ENCODE peak calls at places on chromosomes 13 and 19, in eight cellular contexts. One of them, this sample, is unnamed.

GRCh38 chr13:60146491-60146890 is 17.2 kb downstream of the DIAPH3 start:
- DNase-seq in cardiac fibroblast: peak
- DNase-seq in prostate gland: no peak
- DNase-seq in neural progenitor cell: no peak
- DNase-seq in heart right ventricle: no peak
- DNase-seq in choroid plexus epithelial cell: peak
- DNase-seq in HFFc6: no peak
- DNase-seq in body of pancreas: no peak
- DNase-seq in this sample: no peak

GRCh38 chr19:58361900-58362271 is 665 bp downstream of the ZNF497 start:
- DNase-seq in choroid plexus epithelial cell: no peak
- DNase-seq in neural progenitor cell: no peak
- DNase-seq in heart right ventricle: peak
- DNase-seq in cardiac fibroblast: peak
- DNase-seq in HFFc6: no peak
- DNase-seq in body of pancreas: peak
- DNase-seq in prostate gland: peak
- DNase-seq in this sample: peak

GRCh38 chr19:45484273-45484945 is 12.4 kb downstream of the RTN2 start:
- DNase-seq in cardiac fibroblast: peak
- DNase-seq in prostate gland: no peak
- DNase-seq in body of pancreas: no peak
- DNase-seq in choroid plexus epithelial cell: peak
- DNase-seq in HFFc6: no peak
- DNase-seq in heart right ventricle: no peak
- DNase-seq in neural progenitor cell: peak
- DNase-seq in this sample: no peak

GRCh38 chr13:68550330-68550729 is 1320.2 kb upstream of the PCDH9 start:
- DNase-seq in neural progenitor cell: no peak
- DNase-seq in prostate gland: no peak
- DNase-seq in body of pancreas: no peak
- DNase-seq in heart right ventricle: no peak
- DNase-seq in choroid plexus epithelial cell: no peak
- DNase-seq in cardiac fibroblast: no peak
- DNase-seq in HFFc6: no peak
- DNase-seq in this sample: no peak

GRCh38 chr13:80572308-80572676 is 231.4 kb upstream of the SPRY2 start:
- DNase-seq in cardiac fibroblast: no peak
- DNase-seq in body of pancreas: no peak
- DNase-seq in prostate gland: no peak
- DNase-seq in HFFc6: no peak
- DNase-seq in choroid plexus epithelial cell: no peak
- DNase-seq in heart right ventricle: no peak
- DNase-seq in neural progenitor cell: no peak
- DNase-seq in this sample: no peak

GRCh38 chr13:34076943-34077703 is 259.2 kb downstream of the RFC3 start:
- DNase-seq in body of pancreas: no peak
- DNase-seq in heart right ventricle: no peak
- DNase-seq in HFFc6: peak
- DNase-seq in prostate gland: no peak
- DNase-seq in neural progenitor cell: peak
- DNase-seq in cardiac fibroblast: peak
- DNase-seq in choroid plexus epithelial cell: peak
- DNase-seq in this sample: no peak

GRCh38 chr13:28355822-28356371 is 139.0 kb downstream of the FLT1 start:
- DNase-seq in neural progenitor cell: no peak
- DNase-seq in body of pancreas: no peak
- DNase-seq in choroid plexus epithelial cell: peak
- DNase-seq in heart right ventricle: no peak
- DNase-seq in HFFc6: peak
- DNase-seq in cardiac fibroblast: peak
- DNase-seq in prostate gland: no peak
- DNase-seq in this sample: no peak

GRCh38 chr13:24203726-24204295 is 43.3 kb downstream of the SPATA13 start:
- DNase-seq in heart right ventricle: no peak
- DNase-seq in HFFc6: no peak
- DNase-seq in prostate gland: peak
- DNase-seq in cardiac fibroblast: no peak
- DNase-seq in neural progenitor cell: no peak
- DNase-seq in body of pancreas: no peak
- DNase-seq in choroid plexus epithelial cell: peak
- DNase-seq in this sample: no peak

GRCh38 chr19:55027472-55028337 is 10.4 kb downstream of the GP6 start:
- DNase-seq in prostate gland: no peak
- DNase-seq in choroid plexus epithelial cell: peak
- DNase-seq in heart right ventricle: no peak
- DNase-seq in HFFc6: no peak
- DNase-seq in cardiac fibroblast: no peak
- DNase-seq in body of pancreas: no peak
- DNase-seq in neural progenitor cell: no peak
- DNase-seq in this sample: no peak

GRCh38 chr19:57282011-57282636 is 1.8 kb downstream of the ZNF460 start:
- DNase-seq in cardiac fibroblast: no peak
- DNase-seq in choroid plexus epithelial cell: no peak
- DNase-seq in prostate gland: no peak
- DNase-seq in HFFc6: no peak
- DNase-seq in body of pancreas: no peak
- DNase-seq in heart right ventricle: no peak
- DNase-seq in neural progenitor cell: no peak
- DNase-seq in this sample: peak

GRCh38 chr19:18205180-18205915 is 1.5 kb upstream of the RAB3A start:
- DNase-seq in HFFc6: peak
- DNase-seq in choroid plexus epithelial cell: peak
- DNase-seq in body of pancreas: peak
- DNase-seq in heart right ventricle: peak
- DNase-seq in prostate gland: peak
- DNase-seq in cardiac fibroblast: peak
- DNase-seq in neural progenitor cell: peak
- DNase-seq in this sample: peak

GRCh38 chr13:89721216-89721615 is 1626.3 kb upstream of the MIR17HG start:
- DNase-seq in neural progenitor cell: no peak
- DNase-seq in cardiac fibroblast: no peak
- DNase-seq in prostate gland: no peak
- DNase-seq in body of pancreas: no peak
- DNase-seq in HFFc6: no peak
- DNase-seq in heart right ventricle: no peak
- DNase-seq in choroid plexus epithelial cell: no peak
- DNase-seq in this sample: no peak

GRCh38 chr19:6248341-6248740 is 31.4 kb downstream of the MLLT1 start:
- DNase-seq in choroid plexus epithelial cell: no peak
- DNase-seq in HFFc6: no peak
- DNase-seq in cardiac fibroblast: no peak
- DNase-seq in heart right ventricle: no peak
- DNase-seq in neural progenitor cell: no peak
- DNase-seq in body of pancreas: no peak
- DNase-seq in prostate gland: no peak
- DNase-seq in this sample: no peak

GRCh38 chr19:6250909-6251308 is 28.9 kb downstream of the MLLT1 start:
- DNase-seq in HFFc6: no peak
- DNase-seq in neural progenitor cell: no peak
- DNase-seq in choroid plexus epithelial cell: no peak
- DNase-seq in heart right ventricle: no peak
- DNase-seq in prostate gland: no peak
- DNase-seq in cardiac fibroblast: no peak
- DNase-seq in body of pancreas: no peak
- DNase-seq in this sample: no peak

GRCh38 chr19:6250024-6250605 is 29.7 kb downstream of the MLLT1 start:
- DNase-seq in cardiac fibroblast: peak
- DNase-seq in body of pancreas: no peak
- DNase-seq in neural progenitor cell: no peak
- DNase-seq in heart right ventricle: no peak
- DNase-seq in prostate gland: no peak
- DNase-seq in HFFc6: peak
- DNase-seq in choroid plexus epithelial cell: peak
- DNase-seq in this sample: no peak

GRCh38 chr19:6248856-6249255 is 30.9 kb downstream of the MLLT1 start:
- DNase-seq in heart right ventricle: no peak
- DNase-seq in neural progenitor cell: no peak
- DNase-seq in body of pancreas: no peak
- DNase-seq in cardiac fibroblast: no peak
- DNase-seq in choroid plexus epithelial cell: peak
- DNase-seq in prostate gland: no peak
- DNase-seq in HFFc6: no peak
- DNase-seq in this sample: no peak

DNA sequence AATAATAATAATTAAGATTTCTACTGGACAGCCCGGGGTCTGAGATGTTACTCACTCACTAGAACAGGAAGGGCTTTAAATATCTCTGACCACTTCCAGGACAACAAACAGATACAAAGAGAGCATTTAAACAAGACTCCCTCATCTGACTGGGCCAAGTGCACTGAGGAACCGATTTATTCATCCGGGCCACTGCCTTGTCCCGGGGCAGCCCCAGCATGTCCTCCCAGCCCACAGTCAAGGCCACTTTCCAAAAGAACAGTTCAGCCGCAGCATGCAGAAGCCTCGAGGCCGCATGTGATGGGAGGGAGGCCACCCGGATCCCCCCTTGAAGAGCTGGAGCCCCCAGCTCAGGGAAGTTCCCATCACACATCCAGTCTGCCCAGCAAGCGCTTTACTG is 30.5 kb downstream of the MLLT1 start:
- DNase-seq in HFFc6: no peak
- DNase-seq in neural progenitor cell: no peak
- DNase-seq in cardiac fibroblast: no peak
- DNase-seq in prostate gland: no peak
- DNase-seq in heart right ventricle: no peak
- DNase-seq in body of pancreas: no peak
- DNase-seq in choroid plexus epithelial cell: peak
- DNase-seq in this sample: no peak
- TF ChIP-seq CTCF in HFFc6: no peak
- TF ChIP-seq CTCF in neural progenitor cell: no peak
- TF ChIP-seq CTCF in cardiac fibroblast: no peak
- TF ChIP-seq CTCF in prostate gland: no peak
- TF ChIP-seq CTCF in heart right ventricle: no peak
- TF ChIP-seq CTCF in body of pancreas: no peak
- TF ChIP-seq CTCF in choroid plexus epithelial cell: no peak
- TF ChIP-seq CTCF in this sample: no peak

DNA sequence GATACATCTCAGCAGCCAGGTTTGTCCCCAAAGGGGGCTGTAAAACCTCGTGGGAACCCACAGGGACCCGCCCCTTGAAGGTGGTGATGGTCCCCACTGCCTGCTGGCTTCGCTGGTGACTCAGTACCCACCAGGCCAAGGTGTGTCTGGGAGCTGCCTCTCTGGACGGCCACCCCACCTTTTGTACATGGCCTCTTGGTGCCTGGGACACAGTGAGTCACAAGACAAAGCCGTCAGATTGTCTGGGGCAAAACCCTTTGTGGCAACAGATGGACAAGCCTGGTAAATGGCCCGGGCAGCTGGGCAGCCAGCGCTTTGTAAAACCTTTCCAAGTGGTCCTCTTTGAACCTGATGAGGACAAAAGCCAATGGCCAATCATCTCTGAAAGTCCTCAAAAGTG is 27.9 kb upstream of the KLF2 start:
- DNase-seq in neural progenitor cell: no peak
- DNase-seq in cardiac fibroblast: no peak
- DNase-seq in body of pancreas: no peak
- DNase-seq in prostate gland: no peak
- DNase-seq in choroid plexus epithelial cell: no peak
- DNase-seq in HFFc6: no peak
- DNase-seq in heart right ventricle: no peak
- DNase-seq in this sample: no peak
- TF ChIP-seq CTCF in neural progenitor cell: no peak
- TF ChIP-seq CTCF in cardiac fibroblast: no peak
- TF ChIP-seq CTCF in body of pancreas: no peak
- TF ChIP-seq CTCF in prostate gland: no peak
- TF ChIP-seq CTCF in choroid plexus epithelial cell: no peak
- TF ChIP-seq CTCF in HFFc6: no peak
- TF ChIP-seq CTCF in heart right ventricle: no peak
- TF ChIP-seq CTCF in this sample: no peak

DNA sequence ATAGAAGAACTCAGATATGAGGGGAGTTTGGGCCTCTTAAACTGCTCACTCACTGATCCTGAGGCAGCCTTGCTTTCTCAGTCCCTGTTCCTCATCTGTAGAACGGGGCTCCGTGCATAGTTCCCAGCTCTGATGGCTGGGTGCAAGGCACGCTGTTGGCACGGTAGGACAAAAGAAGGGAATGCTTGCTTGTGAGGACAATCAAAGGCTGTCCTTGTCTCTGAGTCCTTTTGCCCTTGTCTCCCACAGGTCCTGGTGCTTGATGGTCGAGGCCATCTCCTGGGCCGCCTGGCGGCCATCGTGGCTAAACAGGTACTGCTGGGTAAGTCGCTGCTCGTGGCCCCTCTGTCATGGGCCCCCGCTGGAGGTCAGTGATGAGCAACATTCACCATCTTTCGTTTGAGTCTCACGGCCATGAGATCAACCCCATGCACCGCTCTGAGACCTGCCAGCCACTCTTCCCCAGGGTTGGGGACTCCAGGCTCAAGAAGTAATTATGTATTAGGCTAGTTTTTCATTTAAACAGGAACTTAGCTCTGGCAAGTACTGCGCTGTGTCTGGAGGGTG is 2.3 kb downstream of the RPL13A start:
- DNase-seq in body of pancreas: no peak
- DNase-seq in neural progenitor cell: peak
- DNase-seq in cardiac fibroblast: no peak
- DNase-seq in choroid plexus epithelial cell: no peak
- DNase-seq in HFFc6: no peak
- DNase-seq in heart right ventricle: no peak
- DNase-seq in prostate gland: no peak
- DNase-seq in this sample: no peak
- TF ChIP-seq CTCF in body of pancreas: no peak
- TF ChIP-seq CTCF in neural progenitor cell: no peak
- TF ChIP-seq CTCF in cardiac fibroblast: no peak
- TF ChIP-seq CTCF in choroid plexus epithelial cell: peak
- TF ChIP-seq CTCF in HFFc6: no peak
- TF ChIP-seq CTCF in heart right ventricle: no peak
- TF ChIP-seq CTCF in prostate gland: no peak
- TF ChIP-seq CTCF in this sample: peak

DNA sequence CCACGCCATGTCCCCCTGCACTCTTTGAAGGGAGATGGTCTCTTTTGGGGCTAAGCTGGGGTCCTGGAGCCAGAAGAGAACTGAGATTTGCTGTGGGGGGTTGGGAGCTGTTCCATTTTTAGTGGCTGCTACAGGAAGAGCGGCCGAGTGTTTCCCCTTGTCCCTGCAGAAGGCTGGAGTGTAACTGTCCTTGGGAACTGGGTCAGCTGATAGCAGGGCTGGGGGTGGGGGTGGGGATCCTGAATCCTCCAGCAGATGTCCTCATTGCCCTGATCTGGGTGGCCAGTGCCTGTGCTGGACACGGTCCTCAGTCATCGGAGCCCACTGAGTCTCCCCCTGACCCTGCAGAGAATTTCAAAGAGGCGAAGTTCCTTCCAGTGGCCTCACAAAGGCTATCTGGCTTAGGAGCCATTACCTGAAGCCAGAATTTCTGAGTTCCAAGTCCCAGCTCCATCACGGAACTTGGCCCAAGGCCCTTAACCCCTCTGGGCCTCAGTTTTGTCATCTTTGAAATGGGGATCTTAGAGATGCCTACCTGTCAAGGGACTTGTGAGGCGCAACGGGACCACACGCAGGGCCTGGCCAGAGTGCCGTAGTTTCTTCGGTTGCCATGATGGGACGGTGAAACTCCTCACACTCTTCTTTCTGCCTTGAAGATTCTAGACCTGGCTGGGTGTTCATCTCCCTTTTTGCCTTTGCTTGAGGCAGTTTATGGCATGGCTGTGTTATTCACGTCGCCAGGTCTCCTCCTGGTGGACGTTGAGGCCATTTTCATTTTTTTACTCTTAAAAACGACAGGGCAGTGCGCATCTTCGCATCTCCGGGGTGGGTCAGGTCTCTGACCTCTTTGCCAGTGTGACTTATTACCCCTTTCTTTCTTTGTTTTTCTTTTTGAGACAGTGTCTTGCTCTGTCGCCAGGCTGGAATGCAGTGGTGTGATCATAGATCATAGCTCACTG is 51.9 kb downstream of the DNM2 start:
- DNase-seq in cardiac fibroblast: peak
- DNase-seq in neural progenitor cell: peak
- DNase-seq in prostate gland: no peak
- DNase-seq in heart right ventricle: peak
- DNase-seq in body of pancreas: peak
- DNase-seq in HFFc6: peak
- DNase-seq in choroid plexus epithelial cell: peak
- DNase-seq in this sample: no peak
- TF ChIP-seq CTCF in cardiac fibroblast: peak
- TF ChIP-seq CTCF in neural progenitor cell: peak
- TF ChIP-seq CTCF in prostate gland: peak
- TF ChIP-seq CTCF in heart right ventricle: peak
- TF ChIP-seq CTCF in body of pancreas: peak
- TF ChIP-seq CTCF in HFFc6: peak
- TF ChIP-seq CTCF in choroid plexus epithelial cell: peak
- TF ChIP-seq CTCF in this sample: no peak

This sample was measured in GM13977.